ENCODE peak calls at places on chromosome 6, in seven cellular contexts. One of them, this sample, is unnamed.

GRCh38 chr6:107665386-107665785 is 158.7 kb downstream of the SCML4 start:
- DNase-seq in IMR-90: peak
- DNase-seq in stimulated activated CD8-positive, alpha-beta memory T cell treated with anti-CD3 and anti-CD28 coated beads, Interleukin-4, amount 100 ng/mL, for 4 hours: no peak
- DNase-seq in RCC 7860: no peak
- DNase-seq in MV-4-11: no peak
- DNase-seq in stromal cell of bone marrow: no peak
- DNase-seq in natural killer cell treated with Interleukin-12 subunit alpha and Interleukin-12 subunit beta and Interleukin-15 and Interleukin-18, amount 100 ng/mL, for 72 hours: no peak
- DNase-seq in this sample: no peak

GRCh38 chr6:136962661-136963060 is 40.6 kb downstream of the SLC35D3 start:
- DNase-seq in IMR-90: no peak
- DNase-seq in stimulated activated CD8-positive, alpha-beta memory T cell treated with anti-CD3 and anti-CD28 coated beads, Interleukin-4, amount 100 ng/mL, for 4 hours: no peak
- DNase-seq in RCC 7860: no peak
- DNase-seq in MV-4-11: no peak
- DNase-seq in stromal cell of bone marrow: no peak
- DNase-seq in natural killer cell treated with Interleukin-12 subunit alpha and Interleukin-12 subunit beta and Interleukin-15 and Interleukin-18, amount 100 ng/mL, for 72 hours: no peak
- DNase-seq in this sample: no peak

GRCh38 chr6:163405412-163406309 is 8.9 kb upstream of the QKI start:
- DNase-seq in IMR-90: no peak
- DNase-seq in stimulated activated CD8-positive, alpha-beta memory T cell treated with anti-CD3 and anti-CD28 coated beads, Interleukin-4, amount 100 ng/mL, for 4 hours: no peak
- DNase-seq in RCC 7860: no peak
- DNase-seq in MV-4-11: peak
- DNase-seq in stromal cell of bone marrow: no peak
- DNase-seq in natural killer cell treated with Interleukin-12 subunit alpha and Interleukin-12 subunit beta and Interleukin-15 and Interleukin-18, amount 100 ng/mL, for 72 hours: no peak
- DNase-seq in this sample: no peak

GRCh38 chr6:169959129-169960002 is 207.9 kb downstream of the ERMARD start:
- DNase-seq in IMR-90: no peak
- DNase-seq in stimulated activated CD8-positive, alpha-beta memory T cell treated with anti-CD3 and anti-CD28 coated beads, Interleukin-4, amount 100 ng/mL, for 4 hours: peak
- DNase-seq in RCC 7860: no peak
- DNase-seq in MV-4-11: no peak
- DNase-seq in stromal cell of bone marrow: no peak
- DNase-seq in natural killer cell treated with Interleukin-12 subunit alpha and Interleukin-12 subunit beta and Interleukin-15 and Interleukin-18, amount 100 ng/mL, for 72 hours: no peak
- DNase-seq in this sample: no peak

GRCh38 chr6:126170875-126171489 is 168.9 kb upstream of the CENPW start:
- DNase-seq in IMR-90: peak
- DNase-seq in stimulated activated CD8-positive, alpha-beta memory T cell treated with anti-CD3 and anti-CD28 coated beads, Interleukin-4, amount 100 ng/mL, for 4 hours: no peak
- DNase-seq in RCC 7860: no peak
- DNase-seq in MV-4-11: peak
- DNase-seq in stromal cell of bone marrow: no peak
- DNase-seq in natural killer cell treated with Interleukin-12 subunit alpha and Interleukin-12 subunit beta and Interleukin-15 and Interleukin-18, amount 100 ng/mL, for 72 hours: no peak
- DNase-seq in this sample: peak

GRCh38 chr6:166520905-166521834 is 65.3 kb downstream of the RAMACL start:
- DNase-seq in IMR-90: peak
- DNase-seq in stimulated activated CD8-positive, alpha-beta memory T cell treated with anti-CD3 and anti-CD28 coated beads, Interleukin-4, amount 100 ng/mL, for 4 hours: no peak
- DNase-seq in RCC 7860: no peak
- DNase-seq in MV-4-11: no peak
- DNase-seq in stromal cell of bone marrow: no peak
- DNase-seq in natural killer cell treated with Interleukin-12 subunit alpha and Interleukin-12 subunit beta and Interleukin-15 and Interleukin-18, amount 100 ng/mL, for 72 hours: no peak
- DNase-seq in this sample: no peak

GRCh38 chr6:116928667-116929066 is 51.6 kb downstream of the RFX6 start:
- DNase-seq in IMR-90: no peak
- DNase-seq in stimulated activated CD8-positive, alpha-beta memory T cell treated with anti-CD3 and anti-CD28 coated beads, Interleukin-4, amount 100 ng/mL, for 4 hours: no peak
- DNase-seq in RCC 7860: no peak
- DNase-seq in MV-4-11: no peak
- DNase-seq in stromal cell of bone marrow: no peak
- DNase-seq in natural killer cell treated with Interleukin-12 subunit alpha and Interleukin-12 subunit beta and Interleukin-15 and Interleukin-18, amount 100 ng/mL, for 72 hours: no peak
- DNase-seq in this sample: no peak

GRCh38 chr6:28124971-28125353 is 553 bp downstream of the ZSCAN16 start:
- DNase-seq in IMR-90: no peak
- DNase-seq in stimulated activated CD8-positive, alpha-beta memory T cell treated with anti-CD3 and anti-CD28 coated beads, Interleukin-4, amount 100 ng/mL, for 4 hours: no peak
- DNase-seq in RCC 7860: no peak
- DNase-seq in MV-4-11: no peak
- DNase-seq in stromal cell of bone marrow: no peak
- DNase-seq in natural killer cell treated with Interleukin-12 subunit alpha and Interleukin-12 subunit beta and Interleukin-15 and Interleukin-18, amount 100 ng/mL, for 72 hours: no peak
- DNase-seq in this sample: no peak

GRCh38 chr6:21441386-21441785 is 152.2 kb upstream of the SOX4 start:
- DNase-seq in IMR-90: peak
- DNase-seq in stimulated activated CD8-positive, alpha-beta memory T cell treated with anti-CD3 and anti-CD28 coated beads, Interleukin-4, amount 100 ng/mL, for 4 hours: no peak
- DNase-seq in RCC 7860: no peak
- DNase-seq in MV-4-11: peak
- DNase-seq in stromal cell of bone marrow: no peak
- DNase-seq in natural killer cell treated with Interleukin-12 subunit alpha and Interleukin-12 subunit beta and Interleukin-15 and Interleukin-18, amount 100 ng/mL, for 72 hours: no peak
- DNase-seq in this sample: no peak